ENCODE peak calls at places on chromosomes 16 and 17, in eight cellular contexts. R, Q, S, Y, Z, F, L and H are unnamed samples.

GRCh38 chr16:85019659-85020245 is 7.8 kb upstream of the KIAA0513 start:
- DNase-seq in R (no peak), Q (no peak), S (no peak), Y (no peak), Z (no peak), F (no peak), L (no peak), H (no peak)

GRCh38 chr16:8675183-8676159 is 1.1 kb downstream of the ABAT start:
- DNase-seq in R (no peak), Q (no peak), S (no peak), Y (no peak), Z (no peak), F (no peak), L (peak), H (no peak)

GRCh38 chr16:9002042-9002441 is 38.3 kb upstream of the USP7 start:
- DNase-seq in R (no peak), Q (no peak), S (no peak), Y (no peak), Z (no peak), F (no peak), L (no peak), H (no peak)

GRCh38 chr16:71311553-71312158 is 22.5 kb upstream of the CMTR2 start:
- DNase-seq in R (peak), Q (peak), S (peak), Y (no peak), Z (peak), F (no peak), L (peak), H (peak)

GRCh38 chr17:45270828-45271418 is 9.0 kb upstream of the SPATA32 start:
- DNase-seq in R (no peak), Q (peak), S (peak), Y (no peak), Z (peak), F (no peak), L (no peak), H (no peak)

GRCh38 chr17:77933777-77934398 is 24.6 kb upstream of the TNRC6C start:
- DNase-seq in R (no peak), Q (no peak), S (no peak), Y (no peak), Z (peak), F (no peak), L (no peak), H (no peak)

GRCh38 chr17:57294629-57295501 is 38.5 kb downstream of the MSI2 start:
- DNase-seq in R (peak), Q (no peak), S (peak), Y (peak), Z (peak), F (no peak), L (peak), H (peak)

GRCh38 chr17:33580215-33580614 is 287.1 kb upstream of the ASIC2 start:
- DNase-seq in R (no peak), Q (no peak), S (no peak), Y (no peak), Z (no peak), F (no peak), L (no peak), H (no peak)

GRCh38 chr17:75856062-75856681 is 1.0 kb upstream of the WBP2 start:
- DNase-seq in R (peak), Q (no peak), S (no peak), Y (no peak), Z (no peak), F (no peak), L (peak), H (peak)

GRCh38 chr17:75842963-75843576 is 1.1 kb downstream of the UNC13D start:
- DNase-seq in R (no peak), Q (no peak), S (peak), Y (no peak), Z (no peak), F (no peak), L (no peak), H (no peak)

GRCh38 chr16:77945126-77945525 is 77.2 kb upstream of the CLEC3A start:
- DNase-seq in R (no peak), Q (no peak), S (no peak), Y (no peak), Z (no peak), F (no peak), L (no peak), H (no peak)

GRCh38 chr17:16001498-16001897 is 1.9 kb downstream of the TTC19 start:
- DNase-seq in R (peak), Q (no peak), S (no peak), Y (no peak), Z (no peak), F (no peak), L (no peak), H (no peak)

GRCh38 chr16:51124896-51125295 is 26.2 kb downstream of the SALL1 start:
- DNase-seq in R (no peak), Q (peak), S (no peak), Y (no peak), Z (no peak), F (no peak), L (no peak), H (no peak)

GRCh38 chr17:19389386-19389785 is 2.4 kb upstream of the MFAP4 start:
- DNase-seq in R (no peak), Q (no peak), S (no peak), Y (no peak), Z (no peak), F (no peak), L (no peak), H (no peak)

GRCh38 chr17:3514873-3515272 is 39.1 kb downstream of the ASPA start:
- DNase-seq in R (no peak), Q (no peak), S (no peak), Y (no peak), Z (no peak), F (no peak), L (no peak), H (no peak)

GRCh38 chr16:21222495-21223337 is 10.8 kb upstream of the ANKS4B start:
- DNase-seq in R (no peak), Q (no peak), S (no peak), Y (no peak), Z (no peak), F (no peak), L (no peak), H (no peak)

GRCh38 chr17:74922694-74923537 is at the start of gene USH1G:
- DNase-seq in R (no peak), Q (peak), S (peak), Y (no peak), Z (peak), F (no peak), L (no peak), H (no peak)

GRCh38 chr17:17052462-17053221 is 10.4 kb downstream of the MPRIP start:
- DNase-seq in R (no peak), Q (no peak), S (no peak), Y (no peak), Z (no peak), F (no peak), L (no peak), H (no peak)

GRCh38 chr17:68847711-68848110 is 107.5 kb downstream of the ABCA8 start:
- DNase-seq in R (no peak), Q (no peak), S (no peak), Y (no peak), Z (no peak), F (no peak), L (no peak), H (no peak)

GRCh38 chr16:84860383-84860782 is 40.6 kb downstream of the CRISPLD2 start:
- DNase-seq in R (no peak), Q (no peak), S (no peak), Y (no peak), Z (no peak), F (no peak), L (no peak), H (no peak)

GRCh38 chr16:67150833-67151396 is at the start of gene B3GNT9:
- DNase-seq in R (peak), Q (peak), S (peak), Y (no peak), Z (peak), F (no peak), L (peak), H (peak)

GRCh38 chr17:67047382-67047781 is 3.0 kb downstream of the CACNG1 start:
- DNase-seq in R (no peak), Q (no peak), S (no peak), Y (no peak), Z (no peak), F (no peak), L (peak), H (no peak)
- TF ChIP-seq MAX in R (no peak), Q (no peak), S (no peak), Y (no peak), Z (no peak), F (no peak), L (no peak), H (no peak)

GRCh38 chr17:82188001-82188961 is 24.4 kb downstream of the CCDC57 start:
- DNase-seq in R (no peak), Q (no peak), S (no peak), Y (no peak), Z (no peak), F (no peak), L (no peak), H (no peak)
- TF ChIP-seq POLR2A in R (no peak), Q (no peak), S (peak), Y (no peak), Z (no peak), F (no peak), L (no peak), H (no peak)

GRCh38 chr16:81779540-81780320 is 639 bp downstream of the PLCG2 start:
- DNase-seq in R (peak), Q (peak), S (peak), Y (no peak), Z (peak), F (no peak), L (no peak), H (peak)
- TF ChIP-seq MAX in R (no peak), Q (no peak), S (no peak), Y (no peak), Z (no peak), F (no peak), L (no peak), H (no peak)

DNA sequence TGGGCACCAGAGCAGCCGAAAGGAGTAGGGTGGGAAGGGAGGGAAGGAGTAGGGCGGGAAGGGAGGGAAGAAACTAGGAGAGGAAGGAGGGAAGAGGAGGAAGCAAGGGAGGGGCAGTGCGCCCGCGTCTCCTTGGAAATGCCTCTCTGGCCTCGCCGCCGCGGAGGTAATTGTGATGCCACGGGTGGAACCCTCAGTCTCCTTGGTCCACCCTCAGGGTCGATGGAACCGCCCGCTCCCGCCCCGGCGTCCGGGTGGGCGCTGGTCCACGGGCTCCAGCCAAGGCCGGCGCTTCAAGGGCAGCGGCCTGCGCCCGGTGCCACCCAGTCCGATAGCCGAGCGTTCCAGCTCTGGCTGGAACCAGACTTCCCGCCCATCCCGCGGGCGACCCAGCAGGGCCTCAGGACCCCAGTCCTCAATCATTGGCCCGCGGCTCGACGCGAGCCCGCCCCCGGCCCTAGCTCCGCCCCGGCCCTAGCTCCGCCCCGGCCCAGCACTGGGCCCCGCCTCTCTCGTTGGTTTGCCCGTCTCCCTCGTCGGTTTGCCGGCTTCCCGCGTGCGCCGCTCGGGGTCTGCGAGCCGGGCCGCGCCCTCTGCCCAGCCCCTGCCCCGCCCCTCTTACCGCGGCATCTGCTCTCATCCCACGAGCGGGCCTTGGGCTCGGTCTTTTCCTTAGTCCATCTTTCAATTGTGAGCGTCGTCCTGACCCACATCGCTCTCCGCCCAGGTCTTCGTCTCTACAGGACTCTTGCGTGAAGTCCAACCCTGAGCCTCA is 553 bp downstream of the PROCA1 start:
- DNase-seq in R (peak), Q (peak), S (peak), Y (peak), Z (peak), F (peak), L (peak), H (peak)
- TF ChIP-seq POLR2A in R (peak), Q (peak), S (peak), Y (peak), Z (peak), F (peak), L (peak), H (peak)

DNA sequence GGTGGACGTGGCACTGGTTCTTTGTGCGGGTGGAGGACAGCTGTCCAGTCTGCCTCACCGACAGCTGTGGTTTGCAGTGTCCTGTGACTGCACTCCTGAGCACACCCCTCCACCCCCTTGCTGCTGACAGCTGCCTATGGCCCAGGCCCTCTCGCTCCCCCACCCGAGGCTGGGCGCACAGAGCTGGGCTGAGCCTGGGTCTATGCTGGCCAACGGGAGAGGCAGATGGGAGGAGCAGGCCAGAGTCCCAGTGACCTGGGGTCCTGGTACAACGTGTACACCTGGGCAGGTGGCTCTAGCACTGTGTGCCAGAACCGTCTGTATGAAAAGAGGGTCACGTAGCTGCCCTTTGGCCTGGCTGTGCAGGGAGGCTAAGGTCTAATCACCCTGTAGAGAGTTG is 30.5 kb downstream of the BAIAP2 start:
- DNase-seq in R (no peak), Q (no peak), S (no peak), Y (no peak), Z (no peak), F (no peak), L (no peak), H (no peak)
- TF ChIP-seq MAX in R (no peak), Q (no peak), S (no peak), Y (no peak), Z (no peak), F (no peak), L (no peak), H (no peak)

GRCh38 chr16:17408296-17408695 is 62.5 kb downstream of the XYLT1 start:
- DNase-seq in R (no peak), Q (no peak), S (no peak), Y (no peak), Z (no peak), F (no peak), L (no peak), H (no peak)

GRCh38 chr16:17407321-17407720 is 63.4 kb downstream of the XYLT1 start:
- DNase-seq in R (no peak), Q (no peak), S (no peak), Y (no peak), Z (no peak), F (no peak), L (no peak), H (no peak)

GRCh38 chr16:17403156-17403809 is 67.5 kb downstream of the XYLT1 start:
- DNase-seq in R (no peak), Q (no peak), S (no peak), Y (no peak), Z (no peak), F (no peak), L (no peak), H (no peak)

GRCh38 chr16:17404903-17405691 is 65.7 kb downstream of the XYLT1 start:
- DNase-seq in R (no peak), Q (no peak), S (no peak), Y (no peak), Z (peak), F (no peak), L (no peak), H (no peak)

DNA sequence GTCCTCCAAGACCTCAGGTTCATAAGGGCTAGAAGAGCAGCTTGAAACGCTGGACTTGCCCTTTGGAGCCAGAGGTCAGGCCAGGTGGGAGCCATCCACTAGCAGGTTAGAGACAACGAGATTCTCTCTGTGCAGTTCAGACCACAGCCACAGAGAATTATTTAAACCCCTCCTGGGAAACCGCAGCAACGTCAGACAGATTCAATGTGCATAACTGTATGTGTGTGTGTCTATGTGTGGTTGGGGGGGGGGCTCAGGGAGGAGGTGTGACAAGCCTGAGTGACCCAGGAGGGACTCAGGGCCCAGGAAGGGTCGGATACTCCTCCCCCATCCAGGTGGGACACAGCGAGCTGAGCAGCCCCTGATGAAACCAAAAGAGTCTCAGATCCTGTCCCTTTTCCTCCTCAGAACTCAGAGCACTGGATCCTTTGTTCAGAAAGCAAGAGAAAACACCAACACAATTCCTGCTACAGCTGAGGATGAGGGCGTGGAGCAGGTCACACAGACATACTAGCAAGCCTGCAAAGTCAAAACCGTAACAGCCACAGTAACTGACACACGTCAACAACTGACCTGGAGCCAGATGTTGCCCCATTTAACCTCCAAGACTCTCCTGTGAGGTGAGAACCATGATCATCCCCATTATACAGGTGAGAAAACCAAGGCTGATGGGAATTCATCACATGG is 66.8 kb downstream of the XYLT1 start:
- DNase-seq in R (no peak), Q (no peak), S (no peak), Y (no peak), Z (no peak), F (peak), L (no peak), H (no peak)
- TF ChIP-seq POLR2A in R (no peak), Q (no peak), S (no peak), Y (no peak), Z (no peak), F (no peak), L (no peak), H (no peak)

GRCh38 chr17:58755269-58755576 is 431 bp upstream of the PPM1E start:
- DNase-seq in R (no peak), Q (no peak), S (no peak), Y (no peak), Z (no peak), F (no peak), L (no peak), H (no peak)
- TF ChIP-seq MAX in R (no peak), Q (no peak), S (no peak), Y (no peak), Z (no peak), F (no peak), L (no peak), H (no peak)

GRCh38 chr17:40485851-40486512 is 15.4 kb downstream of the TNS4 start:
- DNase-seq in R (peak), Q (no peak), S (no peak), Y (peak), Z (peak), F (no peak), L (peak), H (no peak)
- TF ChIP-seq POLR2A in R (no peak), Q (no peak), S (no peak), Y (no peak), Z (no peak), F (no peak), L (no peak), H (no peak)

DNA sequence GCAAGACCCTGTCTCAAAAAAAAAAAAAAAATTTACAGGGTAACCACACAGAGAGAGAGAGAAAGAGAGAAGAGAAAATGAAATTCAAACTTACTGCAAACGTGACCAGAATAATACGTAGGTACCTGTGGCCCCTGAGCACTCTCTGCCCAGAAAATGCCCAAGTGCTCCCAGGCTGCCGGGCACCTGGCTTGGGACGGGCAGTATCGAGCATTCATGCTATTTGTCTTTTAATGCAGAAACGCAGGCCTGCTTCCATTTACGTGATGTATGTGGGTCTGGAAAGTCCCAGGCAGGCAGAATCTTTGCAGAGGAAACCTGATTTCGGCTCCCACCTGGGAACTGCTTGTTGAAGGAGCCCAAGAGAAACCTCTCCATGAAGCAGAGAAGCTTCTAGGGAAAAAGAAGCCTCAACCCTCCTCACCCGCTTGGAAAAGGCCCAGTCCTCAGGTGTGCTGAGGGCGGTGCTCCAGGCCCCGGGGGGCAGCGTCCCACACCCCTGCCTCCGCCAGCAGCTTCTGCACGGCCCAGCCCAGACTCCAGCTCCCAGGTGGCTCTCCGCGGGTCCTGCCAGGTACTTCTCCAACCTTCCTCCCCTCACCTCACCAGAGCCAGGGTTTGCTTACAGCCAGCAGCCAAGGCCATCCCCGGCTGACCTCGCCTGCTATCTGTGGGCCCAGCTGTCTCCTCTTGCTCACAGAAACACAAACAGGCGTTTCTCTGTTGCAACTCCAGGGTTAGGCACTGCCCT is 14.0 kb downstream of the RPH3AL start:
- DNase-seq in R (no peak), Q (no peak), S (no peak), Y (no peak), Z (no peak), F (no peak), L (peak), H (peak)
- TF ChIP-seq MAX in R (no peak), Q (no peak), S (no peak), Y (no peak), Z (no peak), F (no peak), L (peak), H (no peak)

DNA sequence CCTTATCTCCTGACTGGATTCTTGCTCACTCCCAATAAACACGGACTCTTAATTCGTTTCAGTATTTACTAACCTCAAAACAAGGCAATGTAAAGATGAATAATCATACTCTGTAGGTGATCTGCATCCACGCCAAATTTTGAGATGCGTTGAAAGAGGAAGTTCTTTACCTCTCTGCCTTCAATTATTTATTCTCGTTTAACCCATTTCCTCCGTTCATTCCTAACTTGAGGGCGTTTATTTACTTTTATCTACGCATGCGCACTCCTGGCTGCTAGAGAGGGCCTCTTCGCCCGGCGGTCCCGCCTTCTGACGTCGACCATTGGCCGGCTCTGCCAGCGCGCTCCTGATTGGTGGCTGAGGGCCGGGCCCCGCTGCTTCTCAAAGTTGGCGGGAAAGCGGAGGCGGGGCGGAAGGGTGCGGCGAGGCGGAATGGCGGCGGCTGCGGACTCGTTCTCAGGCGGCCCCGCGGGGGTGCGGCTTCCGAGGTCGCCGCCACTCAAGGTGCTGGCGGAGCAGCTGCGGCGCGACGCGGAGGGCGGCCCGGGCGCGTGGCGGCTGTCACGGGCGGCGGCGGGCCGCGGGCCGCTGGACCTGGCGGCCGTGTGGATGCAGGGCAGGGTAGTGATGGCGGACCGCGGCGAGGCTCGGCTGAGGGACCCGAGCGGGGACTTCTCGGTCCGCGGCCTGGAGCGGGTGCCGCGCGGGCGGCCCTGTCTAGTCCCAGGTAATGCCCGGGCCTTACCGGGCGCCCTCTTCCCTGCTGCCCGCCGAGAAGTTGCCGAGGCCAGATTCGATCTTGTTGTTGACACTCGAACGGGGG is at the start of gene RMI2:
- DNase-seq in R (peak), Q (peak), S (peak), Y (peak), Z (peak), F (peak), L (peak), H (peak)
- TF ChIP-seq POLR2A in R (peak), Q (peak), S (peak), Y (peak), Z (peak), F (peak), L (peak), H (no peak)